ENCODE peak calls at places on chromosome 21, in six cellular contexts. V, S, R, L, W and T are unnamed samples. For H3K9me3, the result is how much of the 10 kb centered on the place peaks cover.

GRCh38 chr21:32112194-32112593 is 166.7 kb downstream of the MIS18A start:
- DNase-seq in V (no peak), S (no peak), R (no peak), L (no peak), W (no peak), T (no peak)

GRCh38 chr21:43866659-43867331 is 1.8 kb downstream of the AGPAT3 start:
- DNase-seq in V (peak), S (no peak), R (no peak), L (no peak), W (peak), T (no peak)

GRCh38 chr21:43321111-43321510 is 105.8 kb downstream of the SIK1 start:
- DNase-seq in V (peak), S (no peak), R (no peak), L (no peak), W (no peak), T (no peak)

GRCh38 chr21:29189358-29189757 is 58.9 kb downstream of the MAP3K7CL start:
- DNase-seq in V (no peak), S (no peak), R (no peak), L (no peak), W (no peak), T (no peak)

GRCh38 chr21:41908829-41909228 is 29.7 kb upstream of the PRDM15 start:
- DNase-seq in V (no peak), S (no peak), R (no peak), L (no peak), W (no peak), T (no peak)

GRCh38 chr21:31220567-31220966 is 123.5 kb downstream of the TIAM1 start:
- DNase-seq in V (peak), S (no peak), R (no peak), L (no peak), W (no peak), T (no peak)

GRCh38 chr21:14366998-14367397 is 15.9 kb downstream of the HSPA13 start:
- DNase-seq in V (no peak), S (no peak), R (no peak), L (no peak), W (no peak), T (no peak)

GRCh38 chr21:42365770-42366169 is 565 bp downstream of the TFF1 start:
- DNase-seq in V (no peak), S (no peak), R (no peak), L (no peak), W (no peak), T (no peak)

GRCh38 chr21:18153063-18153462 is 91.6 kb upstream of the CHODL start:
- DNase-seq in V (no peak), S (no peak), R (no peak), L (no peak), W (no peak), T (no peak)

GRCh38 chr21:44529011-44529421 is 11.0 kb downstream of the KRTAP10-1 start:
- DNase-seq in V (no peak), S (no peak), R (no peak), L (peak), W (no peak), T (no peak)

GRCh38 chr21:31343680-31344480 is at the start of gene TIAM1:
- DNase-seq in V (peak), S (peak), R (peak), L (no peak), W (peak), T (no peak)

GRCh38 chr21:14711287-14711686 is 165.2 kb upstream of the SAMSN1 start:
- DNase-seq in V (no peak), S (no peak), R (no peak), L (no peak), W (no peak), T (no peak)

DNA sequence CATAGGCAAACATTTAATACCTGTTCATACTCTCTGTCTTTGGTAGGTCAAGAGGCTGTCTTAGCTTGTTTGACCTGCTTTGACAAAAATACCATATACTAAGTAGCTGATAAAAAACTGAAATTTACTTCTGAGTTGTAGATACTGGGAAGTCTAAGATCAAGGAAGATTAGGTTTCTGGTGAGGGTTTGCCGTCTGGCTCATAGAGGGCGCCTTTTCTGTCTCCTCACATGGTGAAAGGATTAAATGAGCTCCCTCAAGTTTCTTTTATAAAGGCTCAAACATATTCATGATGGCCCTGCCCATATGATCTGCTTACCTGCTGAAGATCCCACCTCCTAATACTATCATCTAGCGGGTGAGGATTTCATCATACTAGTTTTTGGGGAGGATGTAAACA is 1076.1 kb upstream of the NCAM2 start:
- DNase-seq in V (no peak), S (no peak), R (no peak), L (no peak), W (no peak), T (no peak)
- H3K9me3 ChIP-seq in V (under half), S (under half), R (under half), L (under half), W (under half), T (under half)

DNA sequence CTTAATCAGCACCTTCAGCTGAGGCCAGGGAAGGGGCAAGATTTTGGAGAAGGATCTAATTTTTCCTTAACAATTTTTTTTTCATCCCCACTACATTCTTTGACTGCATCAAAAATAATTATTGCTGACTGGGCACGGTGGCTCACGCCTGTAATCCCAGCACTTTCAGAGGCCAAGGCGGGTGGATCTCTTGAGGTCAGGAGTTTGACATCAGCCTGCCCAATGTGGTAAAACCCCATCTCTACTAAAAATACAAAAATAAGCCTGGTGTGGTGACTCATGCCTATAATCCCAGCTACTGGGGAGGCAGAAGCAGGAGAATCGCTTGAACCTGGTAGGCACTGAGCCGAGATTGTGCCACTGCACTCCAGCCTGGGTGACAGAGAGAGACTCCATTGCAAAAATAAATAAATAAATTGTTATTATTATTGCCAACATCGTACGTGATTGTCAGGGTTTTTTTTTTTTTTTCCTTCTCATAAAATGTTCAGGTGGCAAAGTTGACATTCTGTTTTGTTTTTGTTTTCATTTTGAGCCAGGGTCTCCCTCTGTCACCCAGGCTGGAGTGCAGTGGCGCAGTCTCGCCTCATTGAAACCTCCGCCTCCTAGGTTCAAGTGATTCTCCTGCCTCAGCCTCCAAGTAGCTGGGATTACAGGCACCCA is 37.3 kb upstream of the MORC3 start:
- DNase-seq in V (no peak), S (no peak), R (no peak), L (no peak), W (no peak), T (no peak)
- H3K9me3 ChIP-seq in V (under half), S (under half), R (under half), L (under half), W (under half), T (under half)

GRCh38 chr21:7933923-7934322 is 2587.5 kb upstream of the TPTE start:
- DNase-seq in V (no peak), S (no peak), R (no peak), L (no peak), W (no peak), T (no peak)
- H3K9me3 ChIP-seq in V (half or more), S (under half), R (half or more), L (half or more), W (half or more), T (half or more)

GRCh38 chr21:34174470-34174869 is 101.1 kb downstream of the MRPS6 start:
- DNase-seq in V (no peak), S (no peak), R (no peak), L (no peak), W (no peak), T (no peak)

GRCh38 chr21:34180406-34180805 is 107.0 kb downstream of the MRPS6 start:
- DNase-seq in V (no peak), S (no peak), R (no peak), L (no peak), W (no peak), T (no peak)

GRCh38 chr21:34177919-34178567 is 104.7 kb downstream of the MRPS6 start:
- DNase-seq in V (no peak), S (no peak), R (no peak), L (no peak), W (no peak), T (no peak)

GRCh38 chr21:34179204-34179935 is 106.0 kb downstream of the MRPS6 start:
- DNase-seq in V (no peak), S (no peak), R (no peak), L (no peak), W (no peak), T (no peak)

DNA sequence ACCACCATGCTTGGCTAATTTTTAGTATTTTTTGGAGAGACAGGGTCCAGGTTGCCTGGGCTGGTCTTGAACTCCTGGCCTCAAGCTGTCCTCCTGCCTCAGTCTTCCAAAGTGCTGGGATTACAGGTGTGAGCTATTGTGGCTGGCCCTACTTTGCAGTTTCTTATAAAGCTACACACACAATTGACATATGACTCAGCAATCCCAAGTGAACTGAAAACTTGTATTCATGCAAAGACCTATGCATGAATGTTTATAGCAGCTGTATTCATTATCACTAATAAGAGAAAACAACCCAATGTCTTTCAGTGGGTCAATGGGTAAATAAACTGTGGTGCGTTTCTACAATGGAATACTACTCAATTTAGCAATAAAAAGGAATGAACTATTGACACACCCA is 103.1 kb downstream of the MRPS6 start:
- DNase-seq in V (no peak), S (no peak), R (no peak), L (no peak), W (no peak), T (no peak)
- H3K9me3 ChIP-seq in V (under half), S (under half), R (under half), L (under half), W (under half), T (under half)

DNA sequence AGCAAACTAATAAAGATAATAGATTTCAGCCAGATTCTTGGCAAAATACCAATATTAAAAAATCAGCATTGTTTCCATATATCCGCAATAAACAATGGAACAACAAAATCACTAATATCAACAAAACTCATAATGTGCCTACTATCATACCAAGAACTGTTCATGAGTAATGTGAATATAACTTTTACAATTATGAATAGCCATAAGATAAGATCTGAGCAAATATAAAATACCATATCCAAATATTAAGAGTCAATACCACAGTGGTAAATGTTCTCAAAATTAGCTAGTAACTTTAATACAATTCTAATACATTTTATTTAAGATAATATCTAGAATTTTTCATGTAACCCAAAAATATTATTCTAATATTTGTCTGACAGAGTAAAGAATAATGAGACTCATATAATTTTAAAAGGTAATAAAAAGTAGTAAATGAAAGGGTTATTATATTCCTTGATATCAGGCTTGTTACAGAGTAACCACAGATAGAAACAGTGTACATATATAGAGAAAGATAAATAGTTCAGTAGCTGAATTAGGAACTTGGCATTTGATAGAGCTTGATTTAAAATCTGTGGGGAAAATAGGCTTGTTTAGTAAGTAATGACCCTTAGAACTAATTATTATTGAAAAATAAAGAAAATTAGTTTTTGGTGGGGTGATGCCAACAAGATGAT is 2126.6 kb downstream of the MRPL39 start:
- DNase-seq in V (no peak), S (no peak), R (no peak), L (no peak), W (no peak), T (no peak)
- H3K9me3 ChIP-seq in V (under half), S (under half), R (under half), L (under half), W (under half), T (under half)

GRCh38 chr21:38234395-38235142 is 22.2 kb upstream of the KCNJ15 start:
- DNase-seq in V (peak), S (no peak), R (peak), L (no peak), W (no peak), T (no peak)

GRCh38 chr21:38228115-38228514 is 28.7 kb upstream of the KCNJ15 start:
- DNase-seq in V (no peak), S (no peak), R (no peak), L (no peak), W (no peak), T (no peak)

GRCh38 chr21:38227401-38227800 is 29.4 kb upstream of the KCNJ15 start:
- DNase-seq in V (no peak), S (no peak), R (no peak), L (no peak), W (no peak), T (no peak)

GRCh38 chr21:38223893-38224540 is 32.8 kb upstream of the KCNJ15 start:
- DNase-seq in V (no peak), S (no peak), R (no peak), L (no peak), W (peak), T (peak)

GRCh38 chr21:38229260-38229877 is 27.4 kb upstream of the KCNJ15 start:
- DNase-seq in V (no peak), S (no peak), R (no peak), L (no peak), W (no peak), T (no peak)
- H3K9me3 ChIP-seq in V (under half), S (half or more), R (under half), L (under half), W (under half), T (under half)

GRCh38 chr21:33367309-33367973 is 35.8 kb upstream of the IFNGR2 start:
- DNase-seq in V (no peak), S (no peak), R (no peak), L (no peak), W (peak), T (no peak)

GRCh38 chr21:33369586-33369985 is 33.6 kb upstream of the IFNGR2 start:
- DNase-seq in V (no peak), S (no peak), R (no peak), L (no peak), W (no peak), T (no peak)

GRCh38 chr21:33368124-33368523 is 35.1 kb upstream of the IFNGR2 start:
- DNase-seq in V (no peak), S (no peak), R (no peak), L (no peak), W (no peak), T (no peak)

GRCh38 chr21:33370292-33370691 is 32.9 kb upstream of the IFNGR2 start:
- DNase-seq in V (no peak), S (no peak), R (no peak), L (no peak), W (no peak), T (no peak)

GRCh38 chr21:33368576-33368975 is 34.6 kb upstream of the IFNGR2 start:
- DNase-seq in V (no peak), S (no peak), R (no peak), L (no peak), W (no peak), T (no peak)
- H3K9me3 ChIP-seq in V (under half), S (under half), R (under half), L (under half), W (under half), T (under half)

GRCh38 chr21:22490044-22490443 is 1491.8 kb downstream of the NCAM2 start:
- DNase-seq in V (no peak), S (no peak), R (no peak), L (no peak), W (no peak), T (no peak)
- H3K9me3 ChIP-seq in V (under half), S (under half), R (under half), L (under half), W (under half), T (under half)

GRCh38 chr21:26962516-26963305 is 4.2 kb downstream of the ADAMTS5 start:
- DNase-seq in V (no peak), S (no peak), R (no peak), L (no peak), W (no peak), T (no peak)
- H3K9me3 ChIP-seq in V (under half), S (under half), R (under half), L (under half), W (under half), T (under half)

GRCh38 chr21:9739240-9739639 is 782.1 kb upstream of the TPTE start:
- DNase-seq in V (no peak), S (no peak), R (no peak), L (no peak), W (no peak), T (no peak)
- H3K9me3 ChIP-seq in V (under half), S (under half), R (under half), L (under half), W (under half), T (half or more)